ENCODE peak calls at places on chromosomes 4 and X, in seven cellular contexts. One of them, this sample, is unnamed.

GRCh38 chr4:184281231-184282139 is 63.8 kb upstream of the ENPP6 start:
- DNase-seq in adipocyte: no peak
- DNase-seq in CD8-positive, alpha-beta T cell: no peak
- DNase-seq in ascending aorta: no peak
- DNase-seq in fibroblast of pulmonary artery: no peak
- DNase-seq in CD4-positive, CD25-positive, alpha-beta regulatory T cell: peak
- DNase-seq in psoas muscle: no peak
- DNase-seq in this sample: no peak

GRCh38 chr4:98780111-98780549 is 121.7 kb upstream of the TSPAN5 start:
- DNase-seq in adipocyte: no peak
- DNase-seq in CD8-positive, alpha-beta T cell: no peak
- DNase-seq in ascending aorta: no peak
- DNase-seq in fibroblast of pulmonary artery: peak
- DNase-seq in CD4-positive, CD25-positive, alpha-beta regulatory T cell: no peak
- DNase-seq in psoas muscle: no peak
- DNase-seq in this sample: no peak

GRCh38 chr4:39873823-39874222 is 103.9 kb downstream of the PDS5A start:
- DNase-seq in adipocyte: peak
- DNase-seq in CD8-positive, alpha-beta T cell: no peak
- DNase-seq in ascending aorta: no peak
- DNase-seq in fibroblast of pulmonary artery: peak
- DNase-seq in CD4-positive, CD25-positive, alpha-beta regulatory T cell: peak
- DNase-seq in psoas muscle: no peak
- DNase-seq in this sample: no peak

GRCh38 chr4:142095886-142096605 is 459.7 kb downstream of the IL15 start:
- DNase-seq in adipocyte: peak
- DNase-seq in CD8-positive, alpha-beta T cell: no peak
- DNase-seq in ascending aorta: no peak
- DNase-seq in fibroblast of pulmonary artery: peak
- DNase-seq in CD4-positive, CD25-positive, alpha-beta regulatory T cell: no peak
- DNase-seq in psoas muscle: no peak
- DNase-seq in this sample: no peak

GRCh38 chr4:38514465-38515146 is 149.4 kb upstream of the KLF3 start:
- DNase-seq in adipocyte: no peak
- DNase-seq in CD8-positive, alpha-beta T cell: no peak
- DNase-seq in ascending aorta: no peak
- DNase-seq in fibroblast of pulmonary artery: no peak
- DNase-seq in CD4-positive, CD25-positive, alpha-beta regulatory T cell: peak
- DNase-seq in psoas muscle: no peak
- DNase-seq in this sample: no peak

GRCh38 chr4:148800943-148801342 is 358.7 kb upstream of the NR3C2 start:
- DNase-seq in adipocyte: peak
- DNase-seq in CD8-positive, alpha-beta T cell: no peak
- DNase-seq in ascending aorta: no peak
- DNase-seq in fibroblast of pulmonary artery: no peak
- DNase-seq in CD4-positive, CD25-positive, alpha-beta regulatory T cell: no peak
- DNase-seq in psoas muscle: peak
- DNase-seq in this sample: peak

GRCh38 chrX:40759374-40759773 is 24.0 kb upstream of the MED14 start:
- DNase-seq in adipocyte: no peak
- DNase-seq in CD8-positive, alpha-beta T cell: no peak
- DNase-seq in ascending aorta: no peak
- DNase-seq in fibroblast of pulmonary artery: no peak
- DNase-seq in CD4-positive, CD25-positive, alpha-beta regulatory T cell: no peak
- DNase-seq in psoas muscle: no peak
- DNase-seq in this sample: no peak

GRCh38 chr4:126123933-126124332 is 809.2 kb downstream of the FAT4 start:
- DNase-seq in adipocyte: peak
- DNase-seq in CD8-positive, alpha-beta T cell: no peak
- DNase-seq in ascending aorta: no peak
- DNase-seq in fibroblast of pulmonary artery: peak
- DNase-seq in CD4-positive, CD25-positive, alpha-beta regulatory T cell: no peak
- DNase-seq in psoas muscle: no peak
- DNase-seq in this sample: no peak

GRCh38 chr4:55912249-55912648 is 36.5 kb upstream of the CEP135 start:
- DNase-seq in adipocyte: no peak
- DNase-seq in CD8-positive, alpha-beta T cell: no peak
- DNase-seq in ascending aorta: no peak
- DNase-seq in fibroblast of pulmonary artery: no peak
- DNase-seq in CD4-positive, CD25-positive, alpha-beta regulatory T cell: no peak
- DNase-seq in psoas muscle: no peak
- DNase-seq in this sample: no peak

GRCh38 chr4:63566658-63567057 is 842.6 kb downstream of the TECRL start:
- DNase-seq in adipocyte: no peak
- DNase-seq in CD8-positive, alpha-beta T cell: no peak
- DNase-seq in ascending aorta: no peak
- DNase-seq in fibroblast of pulmonary artery: no peak
- DNase-seq in CD4-positive, CD25-positive, alpha-beta regulatory T cell: no peak
- DNase-seq in psoas muscle: no peak
- DNase-seq in this sample: no peak

GRCh38 chr4:1851575-1852415 is 4.2 kb downstream of the LETM1 start:
- DNase-seq in adipocyte: no peak
- DNase-seq in CD8-positive, alpha-beta T cell: no peak
- DNase-seq in ascending aorta: no peak
- DNase-seq in fibroblast of pulmonary artery: no peak
- DNase-seq in CD4-positive, CD25-positive, alpha-beta regulatory T cell: no peak
- DNase-seq in psoas muscle: no peak
- DNase-seq in this sample: no peak

GRCh38 chr4:185811509-185812364 is at the start of gene SORBS2:
- DNase-seq in adipocyte: no peak
- DNase-seq in CD8-positive, alpha-beta T cell: no peak
- DNase-seq in ascending aorta: no peak
- DNase-seq in fibroblast of pulmonary artery: peak
- DNase-seq in CD4-positive, CD25-positive, alpha-beta regulatory T cell: no peak
- DNase-seq in psoas muscle: no peak
- DNase-seq in this sample: no peak

DNA sequence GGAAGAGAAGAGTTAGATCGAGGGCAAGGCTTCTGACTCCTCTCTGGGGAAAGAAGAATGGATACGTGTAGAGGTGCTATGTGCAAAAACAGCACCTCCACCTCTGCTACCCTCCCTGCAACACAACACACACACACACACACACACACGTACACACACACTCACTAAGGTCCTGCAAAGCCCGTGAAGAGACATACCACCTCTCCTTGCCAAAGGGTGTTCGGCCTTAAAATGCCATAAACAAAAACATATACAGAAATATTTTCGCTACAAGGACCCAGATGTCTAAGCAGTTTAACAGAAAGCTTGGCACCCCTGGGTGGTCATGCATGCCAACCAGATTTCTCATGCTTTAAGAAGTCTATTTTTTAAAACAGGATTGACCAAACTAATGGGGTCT is 1.5 kb downstream of the TIFA start:
- DNase-seq in adipocyte: peak
- DNase-seq in CD8-positive, alpha-beta T cell: no peak
- DNase-seq in ascending aorta: no peak
- DNase-seq in fibroblast of pulmonary artery: peak
- DNase-seq in CD4-positive, CD25-positive, alpha-beta regulatory T cell: peak
- DNase-seq in psoas muscle: no peak
- DNase-seq in this sample: no peak
- H3K4me3 ChIP-seq in adipocyte: peak
- H3K4me3 ChIP-seq in CD8-positive, alpha-beta T cell: no peak
- H3K4me3 ChIP-seq in ascending aorta: peak
- H3K4me3 ChIP-seq in fibroblast of pulmonary artery: peak
- H3K4me3 ChIP-seq in CD4-positive, CD25-positive, alpha-beta regulatory T cell: peak
- H3K4me3 ChIP-seq in psoas muscle: peak
- H3K4me3 ChIP-seq in this sample: peak

DNA sequence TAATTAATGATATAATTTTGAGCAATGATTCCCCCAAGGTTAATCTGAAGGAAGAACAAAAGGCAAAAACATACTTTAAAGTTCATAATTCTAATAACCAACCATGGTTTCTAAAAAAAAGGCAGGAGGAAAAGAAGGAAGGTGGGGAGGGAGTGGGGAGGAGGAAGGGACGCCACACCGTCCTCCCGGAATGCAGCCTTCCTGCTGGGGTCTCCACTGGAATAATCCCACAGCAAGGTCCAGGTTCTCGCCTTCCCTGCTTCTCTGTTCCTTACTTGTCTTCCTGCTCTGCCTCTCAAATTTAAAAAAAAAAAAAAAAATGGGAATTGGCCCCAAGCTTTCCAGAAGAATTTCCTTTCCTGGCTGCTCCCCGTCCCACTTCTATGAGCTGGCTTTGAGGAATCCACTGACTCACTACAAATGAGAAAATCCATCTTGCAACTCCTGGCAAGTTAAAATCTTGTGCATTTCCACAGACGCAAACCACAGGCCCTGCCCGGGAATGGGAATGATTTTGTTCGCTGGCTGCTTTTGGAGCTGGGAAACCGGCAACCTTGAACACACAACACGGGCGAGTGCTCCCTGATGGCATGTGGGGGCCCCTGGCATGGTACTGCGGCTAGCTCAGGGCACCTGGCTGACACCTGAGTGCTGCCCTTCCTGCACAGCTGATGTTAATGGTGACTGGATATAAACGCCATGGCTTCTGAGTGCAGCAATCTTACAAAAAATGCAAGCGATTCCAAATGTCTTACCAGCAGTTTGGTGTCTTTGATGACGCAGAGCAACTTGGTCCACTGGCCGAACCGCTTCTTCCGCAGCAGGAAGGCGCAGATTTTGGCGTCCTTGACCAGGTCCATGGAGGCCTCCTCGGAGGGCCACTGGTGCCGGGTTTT is 97.0 kb downstream of the AFAP1 start:
- DNase-seq in adipocyte: peak
- DNase-seq in CD8-positive, alpha-beta T cell: no peak
- DNase-seq in ascending aorta: peak
- DNase-seq in fibroblast of pulmonary artery: peak
- DNase-seq in CD4-positive, CD25-positive, alpha-beta regulatory T cell: no peak
- DNase-seq in psoas muscle: peak
- DNase-seq in this sample: no peak
- H3K4me3 ChIP-seq in adipocyte: peak
- H3K4me3 ChIP-seq in CD8-positive, alpha-beta T cell: no peak
- H3K4me3 ChIP-seq in ascending aorta: peak
- H3K4me3 ChIP-seq in fibroblast of pulmonary artery: peak
- H3K4me3 ChIP-seq in CD4-positive, CD25-positive, alpha-beta regulatory T cell: no peak
- H3K4me3 ChIP-seq in psoas muscle: no peak
- H3K4me3 ChIP-seq in this sample: no peak

DNA sequence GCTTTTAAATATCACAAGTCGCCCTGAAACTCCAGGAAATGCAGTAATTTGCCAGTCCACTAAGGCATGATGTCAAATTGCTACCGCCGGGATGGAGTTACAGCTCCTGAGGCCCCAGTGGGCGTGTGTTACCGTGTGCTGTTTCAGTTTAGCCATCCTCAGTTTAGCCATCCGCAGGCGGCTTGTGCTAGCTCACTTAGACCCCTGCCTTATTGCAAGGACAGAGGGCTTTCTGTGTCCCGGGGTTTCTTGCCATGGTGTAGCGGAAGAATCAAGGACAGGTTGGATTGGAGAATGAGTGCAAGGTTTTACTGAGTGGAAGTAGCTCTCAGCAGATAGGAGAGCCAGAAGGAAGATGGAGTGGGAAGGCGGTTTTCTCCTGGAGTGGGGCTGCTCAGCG is 33.8 kb upstream of the LRBA start:
- DNase-seq in adipocyte: no peak
- DNase-seq in CD8-positive, alpha-beta T cell: no peak
- DNase-seq in ascending aorta: no peak
- DNase-seq in fibroblast of pulmonary artery: no peak
- DNase-seq in CD4-positive, CD25-positive, alpha-beta regulatory T cell: no peak
- DNase-seq in psoas muscle: no peak
- DNase-seq in this sample: no peak
- H3K4me3 ChIP-seq in adipocyte: no peak
- H3K4me3 ChIP-seq in CD8-positive, alpha-beta T cell: no peak
- H3K4me3 ChIP-seq in ascending aorta: no peak
- H3K4me3 ChIP-seq in fibroblast of pulmonary artery: no peak
- H3K4me3 ChIP-seq in CD4-positive, CD25-positive, alpha-beta regulatory T cell: no peak
- H3K4me3 ChIP-seq in psoas muscle: no peak
- H3K4me3 ChIP-seq in this sample: no peak

DNA sequence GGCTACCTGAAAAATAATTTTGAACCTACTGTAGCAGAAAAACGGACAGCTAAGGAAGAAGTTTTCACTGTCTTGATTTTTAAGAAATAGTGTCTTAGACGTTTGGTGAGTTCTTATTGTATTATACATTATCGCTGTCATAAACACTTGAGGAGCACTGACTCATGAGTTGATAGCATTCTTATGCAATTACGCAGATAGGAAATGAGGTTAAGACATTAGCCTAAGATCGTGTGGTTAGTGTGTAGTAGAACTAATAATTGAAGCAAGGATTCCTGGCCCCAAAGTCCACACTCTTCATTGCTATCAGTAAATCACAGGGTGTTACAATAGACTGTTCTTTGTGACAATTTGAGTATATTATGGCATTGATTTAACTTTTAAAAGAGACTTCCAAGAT is 238.1 kb downstream of the ARAP2 start:
- DNase-seq in adipocyte: no peak
- DNase-seq in CD8-positive, alpha-beta T cell: no peak
- DNase-seq in ascending aorta: no peak
- DNase-seq in fibroblast of pulmonary artery: peak
- DNase-seq in CD4-positive, CD25-positive, alpha-beta regulatory T cell: no peak
- DNase-seq in psoas muscle: no peak
- DNase-seq in this sample: no peak
- H3K4me3 ChIP-seq in adipocyte: no peak
- H3K4me3 ChIP-seq in CD8-positive, alpha-beta T cell: no peak
- H3K4me3 ChIP-seq in ascending aorta: no peak
- H3K4me3 ChIP-seq in fibroblast of pulmonary artery: no peak
- H3K4me3 ChIP-seq in CD4-positive, CD25-positive, alpha-beta regulatory T cell: no peak
- H3K4me3 ChIP-seq in psoas muscle: no peak
- H3K4me3 ChIP-seq in this sample: no peak

DNA sequence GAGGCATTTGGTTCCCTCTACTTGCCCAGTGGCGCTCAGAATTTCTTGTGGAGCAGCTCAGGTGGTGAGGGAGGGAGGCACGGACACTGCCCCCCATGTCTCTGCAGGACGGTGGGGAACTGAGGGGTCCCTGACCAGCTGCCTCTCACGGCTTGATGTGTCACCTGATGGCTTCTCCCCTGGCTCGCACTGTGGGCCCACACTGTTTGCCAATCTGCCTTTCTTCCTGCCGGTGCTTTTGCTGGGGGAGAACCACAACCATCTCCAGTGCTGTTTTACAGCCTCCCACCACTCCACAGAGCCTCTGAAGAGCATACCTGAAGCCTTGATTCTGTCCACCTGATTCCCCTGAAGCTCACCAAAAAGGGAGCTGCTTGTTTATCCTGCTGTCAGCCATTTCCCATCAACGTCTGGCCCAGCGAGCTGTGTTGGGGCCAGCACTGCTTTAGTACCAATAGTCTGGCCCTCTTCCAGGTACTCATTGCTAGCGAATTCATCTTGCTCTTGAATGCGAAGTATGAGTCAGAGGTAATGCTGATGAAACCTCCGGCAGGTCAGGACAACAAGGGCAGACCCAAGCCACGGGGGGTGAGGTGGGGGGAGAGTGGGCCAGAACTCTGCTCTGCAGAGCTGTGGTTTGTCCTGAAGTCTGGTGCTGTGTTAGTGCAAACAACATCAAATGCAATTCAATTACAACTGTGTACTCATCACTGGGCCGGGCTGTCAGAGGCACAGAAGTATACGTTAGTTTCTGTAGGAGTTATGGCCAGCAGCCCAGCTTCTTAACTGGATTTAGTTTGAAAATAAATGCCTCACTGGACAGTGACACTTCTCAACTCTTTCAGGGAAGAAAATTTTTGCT is 208.3 kb upstream of the JADE1 start:
- DNase-seq in adipocyte: peak
- DNase-seq in CD8-positive, alpha-beta T cell: no peak
- DNase-seq in ascending aorta: no peak
- DNase-seq in fibroblast of pulmonary artery: peak
- DNase-seq in CD4-positive, CD25-positive, alpha-beta regulatory T cell: no peak
- DNase-seq in psoas muscle: peak
- DNase-seq in this sample: peak
- H3K4me3 ChIP-seq in adipocyte: peak
- H3K4me3 ChIP-seq in CD8-positive, alpha-beta T cell: no peak
- H3K4me3 ChIP-seq in ascending aorta: no peak
- H3K4me3 ChIP-seq in fibroblast of pulmonary artery: no peak
- H3K4me3 ChIP-seq in CD4-positive, CD25-positive, alpha-beta regulatory T cell: no peak
- H3K4me3 ChIP-seq in psoas muscle: no peak
- H3K4me3 ChIP-seq in this sample: no peak

GRCh38 chr4:60443796-60444195 is 756.3 kb upstream of the ADGRL3 start:
- DNase-seq in adipocyte: no peak
- DNase-seq in CD8-positive, alpha-beta T cell: no peak
- DNase-seq in ascending aorta: no peak
- DNase-seq in fibroblast of pulmonary artery: no peak
- DNase-seq in CD4-positive, CD25-positive, alpha-beta regulatory T cell: no peak
- DNase-seq in psoas muscle: no peak
- DNase-seq in this sample: no peak
- H3K4me3 ChIP-seq in adipocyte: no peak
- H3K4me3 ChIP-seq in CD8-positive, alpha-beta T cell: no peak
- H3K4me3 ChIP-seq in ascending aorta: no peak
- H3K4me3 ChIP-seq in fibroblast of pulmonary artery: no peak
- H3K4me3 ChIP-seq in CD4-positive, CD25-positive, alpha-beta regulatory T cell: no peak
- H3K4me3 ChIP-seq in psoas muscle: no peak
- H3K4me3 ChIP-seq in this sample: no peak